ENCODE peak calls at places on chromosomes 1 and 21, in seven cellular contexts. One of them, this sample, is unnamed.
A peak's percentile ranks its signal among the peaks of the same experiment; 100 is the strongest.

GRCh38 chr21:35503646-35504045 is 454.5 kb upstream of the RUNX1 start:
- DNase-seq in NAMALWA: no peak
- DNase-seq in T-helper 9 cell: no peak
- DNase-seq in WTC11: no peak
- DNase-seq in LoVo: no peak
- DNase-seq in midbrain: no peak
- DNase-seq in stimulated activated CD8-positive, alpha-beta memory T cell treated with anti-CD3 and anti-CD28 coated beads, Interleukin-4, amount 100 ng/mL, for 24 hours: no peak
- DNase-seq in this sample: no peak

GRCh38 chr1:150161747-150162581 is 12.2 kb downstream of the PLEKHO1 start:
- DNase-seq in NAMALWA: peak; percentile 73
- DNase-seq in T-helper 9 cell: no peak
- DNase-seq in WTC11: no peak
- DNase-seq in LoVo: no peak
- DNase-seq in midbrain: no peak
- DNase-seq in stimulated activated CD8-positive, alpha-beta memory T cell treated with anti-CD3 and anti-CD28 coated beads, Interleukin-4, amount 100 ng/mL, for 24 hours: no peak
- DNase-seq in this sample: no peak

GRCh38 chr1:172255223-172255560 is 165.3 kb upstream of the C1orf105 start:
- DNase-seq in NAMALWA: peak; percentile 9
- DNase-seq in T-helper 9 cell: no peak
- DNase-seq in WTC11: no peak
- DNase-seq in LoVo: peak; percentile 41
- DNase-seq in midbrain: no peak
- DNase-seq in stimulated activated CD8-positive, alpha-beta memory T cell treated with anti-CD3 and anti-CD28 coated beads, Interleukin-4, amount 100 ng/mL, for 24 hours: no peak
- DNase-seq in this sample: no peak

GRCh38 chr21:36866419-36866818 is 100.0 kb downstream of the HLCS start:
- DNase-seq in NAMALWA: no peak
- DNase-seq in T-helper 9 cell: no peak
- DNase-seq in WTC11: no peak
- DNase-seq in LoVo: no peak
- DNase-seq in midbrain: no peak
- DNase-seq in stimulated activated CD8-positive, alpha-beta memory T cell treated with anti-CD3 and anti-CD28 coated beads, Interleukin-4, amount 100 ng/mL, for 24 hours: no peak
- DNase-seq in this sample: no peak

GRCh38 chr1:60283690-60284089 is 210.1 kb upstream of the C1orf87 start:
- DNase-seq in NAMALWA: no peak
- DNase-seq in T-helper 9 cell: no peak
- DNase-seq in WTC11: no peak
- DNase-seq in LoVo: no peak
- DNase-seq in midbrain: no peak
- DNase-seq in stimulated activated CD8-positive, alpha-beta memory T cell treated with anti-CD3 and anti-CD28 coated beads, Interleukin-4, amount 100 ng/mL, for 24 hours: no peak
- DNase-seq in this sample: no peak

GRCh38 chr1:185398022-185398421 is 81.0 kb upstream of the IVNS1ABP start:
- DNase-seq in NAMALWA: no peak
- DNase-seq in T-helper 9 cell: no peak
- DNase-seq in WTC11: no peak
- DNase-seq in LoVo: no peak
- DNase-seq in midbrain: no peak
- DNase-seq in stimulated activated CD8-positive, alpha-beta memory T cell treated with anti-CD3 and anti-CD28 coated beads, Interleukin-4, amount 100 ng/mL, for 24 hours: no peak
- DNase-seq in this sample: no peak

GRCh38 chr1:4587721-4588120 is 66.7 kb upstream of the AJAP1 start:
- DNase-seq in NAMALWA: no peak
- DNase-seq in T-helper 9 cell: no peak
- DNase-seq in WTC11: no peak
- DNase-seq in LoVo: no peak
- DNase-seq in midbrain: no peak
- DNase-seq in stimulated activated CD8-positive, alpha-beta memory T cell treated with anti-CD3 and anti-CD28 coated beads, Interleukin-4, amount 100 ng/mL, for 24 hours: no peak
- DNase-seq in this sample: no peak

GRCh38 chr1:32758795-32759430 is 56.3 kb upstream of the SYNC start:
- DNase-seq in NAMALWA: no peak
- DNase-seq in T-helper 9 cell: no peak
- DNase-seq in WTC11: no peak
- DNase-seq in LoVo: no peak
- DNase-seq in midbrain: no peak
- DNase-seq in stimulated activated CD8-positive, alpha-beta memory T cell treated with anti-CD3 and anti-CD28 coated beads, Interleukin-4, amount 100 ng/mL, for 24 hours: no peak
- DNase-seq in this sample: no peak

GRCh38 chr1:84742653-84743052 is 52.4 kb upstream of the SSX2IP start:
- DNase-seq in NAMALWA: no peak
- DNase-seq in T-helper 9 cell: no peak
- DNase-seq in WTC11: no peak
- DNase-seq in LoVo: no peak
- DNase-seq in midbrain: no peak
- DNase-seq in stimulated activated CD8-positive, alpha-beta memory T cell treated with anti-CD3 and anti-CD28 coated beads, Interleukin-4, amount 100 ng/mL, for 24 hours: no peak
- DNase-seq in this sample: no peak

GRCh38 chr1:184691719-184692324 is 62.8 kb downstream of the EDEM3 start:
- DNase-seq in NAMALWA: peak; percentile 37
- DNase-seq in T-helper 9 cell: no peak
- DNase-seq in WTC11: no peak
- DNase-seq in LoVo: peak; percentile 43
- DNase-seq in midbrain: peak; percentile 65
- DNase-seq in stimulated activated CD8-positive, alpha-beta memory T cell treated with anti-CD3 and anti-CD28 coated beads, Interleukin-4, amount 100 ng/mL, for 24 hours: no peak
- DNase-seq in this sample: no peak

GRCh38 chr1:97332716-97333115 is 588.1 kb downstream of the DPYD start:
- DNase-seq in NAMALWA: no peak
- DNase-seq in T-helper 9 cell: no peak
- DNase-seq in WTC11: no peak
- DNase-seq in LoVo: no peak
- DNase-seq in midbrain: no peak
- DNase-seq in stimulated activated CD8-positive, alpha-beta memory T cell treated with anti-CD3 and anti-CD28 coated beads, Interleukin-4, amount 100 ng/mL, for 24 hours: no peak
- DNase-seq in this sample: no peak

GRCh38 chr1:159922499-159923202 is 2.7 kb downstream of the TAGLN2 start:
- DNase-seq in NAMALWA: no peak
- DNase-seq in T-helper 9 cell: no peak
- DNase-seq in WTC11: no peak
- DNase-seq in LoVo: no peak
- DNase-seq in midbrain: no peak
- DNase-seq in stimulated activated CD8-positive, alpha-beta memory T cell treated with anti-CD3 and anti-CD28 coated beads, Interleukin-4, amount 100 ng/mL, for 24 hours: no peak
- DNase-seq in this sample: no peak

GRCh38 chr1:25863486-25864262 is 4.4 kb upstream of the AUNIP start:
- DNase-seq in NAMALWA: no peak
- DNase-seq in T-helper 9 cell: no peak
- DNase-seq in WTC11: no peak
- DNase-seq in LoVo: no peak
- DNase-seq in midbrain: no peak
- DNase-seq in stimulated activated CD8-positive, alpha-beta memory T cell treated with anti-CD3 and anti-CD28 coated beads, Interleukin-4, amount 100 ng/mL, for 24 hours: no peak
- DNase-seq in this sample: no peak

GRCh38 chr21:44889625-44890337 is 16.3 kb upstream of the PTTG1IP start:
- DNase-seq in NAMALWA: no peak
- DNase-seq in T-helper 9 cell: no peak
- DNase-seq in WTC11: no peak
- DNase-seq in LoVo: no peak
- DNase-seq in midbrain: no peak
- DNase-seq in stimulated activated CD8-positive, alpha-beta memory T cell treated with anti-CD3 and anti-CD28 coated beads, Interleukin-4, amount 100 ng/mL, for 24 hours: no peak
- DNase-seq in this sample: no peak

GRCh38 chr1:242129103-242129502 is 130.2 kb upstream of the MAP1LC3C start:
- DNase-seq in NAMALWA: peak; percentile 41
- DNase-seq in T-helper 9 cell: no peak
- DNase-seq in WTC11: no peak
- DNase-seq in LoVo: peak; percentile 18
- DNase-seq in midbrain: peak; percentile 3
- DNase-seq in stimulated activated CD8-positive, alpha-beta memory T cell treated with anti-CD3 and anti-CD28 coated beads, Interleukin-4, amount 100 ng/mL, for 24 hours: no peak
- DNase-seq in this sample: no peak

GRCh38 chr1:229325401-229325800 is 17.4 kb downstream of the CCSAP start:
- DNase-seq in NAMALWA: no peak
- DNase-seq in T-helper 9 cell: no peak
- DNase-seq in WTC11: no peak
- DNase-seq in LoVo: no peak
- DNase-seq in midbrain: no peak
- DNase-seq in stimulated activated CD8-positive, alpha-beta memory T cell treated with anti-CD3 and anti-CD28 coated beads, Interleukin-4, amount 100 ng/mL, for 24 hours: no peak
- DNase-seq in this sample: no peak

GRCh38 chr1:8790987-8791386 is 26.5 kb downstream of the RERE start:
- DNase-seq in NAMALWA: no peak
- DNase-seq in T-helper 9 cell: no peak
- DNase-seq in WTC11: no peak
- DNase-seq in LoVo: no peak
- DNase-seq in midbrain: no peak
- DNase-seq in stimulated activated CD8-positive, alpha-beta memory T cell treated with anti-CD3 and anti-CD28 coated beads, Interleukin-4, amount 100 ng/mL, for 24 hours: no peak
- DNase-seq in this sample: no peak

GRCh38 chr1:111769517-111770146 is 13.9 kb downstream of the DDX20 start:
- DNase-seq in NAMALWA: peak; percentile 85
- DNase-seq in T-helper 9 cell: peak; percentile 39
- DNase-seq in WTC11: no peak
- DNase-seq in LoVo: peak; percentile 45
- DNase-seq in midbrain: peak; percentile 64
- DNase-seq in stimulated activated CD8-positive, alpha-beta memory T cell treated with anti-CD3 and anti-CD28 coated beads, Interleukin-4, amount 100 ng/mL, for 24 hours: peak; percentile 11
- DNase-seq in this sample: no peak

GRCh38 chr21:36704958-36705678 is 6.2 kb downstream of the SIM2 start:
- DNase-seq in NAMALWA: no peak
- DNase-seq in T-helper 9 cell: no peak
- DNase-seq in WTC11: no peak
- DNase-seq in LoVo: no peak
- DNase-seq in midbrain: no peak
- DNase-seq in stimulated activated CD8-positive, alpha-beta memory T cell treated with anti-CD3 and anti-CD28 coated beads, Interleukin-4, amount 100 ng/mL, for 24 hours: no peak
- DNase-seq in this sample: no peak

GRCh38 chr1:27102707-27103468 is 52.0 kb downstream of the SLC9A1 start:
- DNase-seq in NAMALWA: peak; percentile 79
- DNase-seq in T-helper 9 cell: peak; percentile 79
- DNase-seq in WTC11: peak; percentile 95
- DNase-seq in LoVo: peak; percentile 51
- DNase-seq in midbrain: peak; percentile 77
- DNase-seq in stimulated activated CD8-positive, alpha-beta memory T cell treated with anti-CD3 and anti-CD28 coated beads, Interleukin-4, amount 100 ng/mL, for 24 hours: peak; percentile 66
- DNase-seq in this sample: peak; percentile 68

GRCh38 chr1:57017717-57018116 is 51.9 kb upstream of the C8B start:
- DNase-seq in NAMALWA: peak; percentile 46
- DNase-seq in T-helper 9 cell: no peak
- DNase-seq in WTC11: peak; percentile 59
- DNase-seq in LoVo: no peak
- DNase-seq in midbrain: no peak
- DNase-seq in stimulated activated CD8-positive, alpha-beta memory T cell treated with anti-CD3 and anti-CD28 coated beads, Interleukin-4, amount 100 ng/mL, for 24 hours: no peak
- DNase-seq in this sample: no peak

GRCh38 chr1:7039590-7039989 is 254.3 kb downstream of the CAMTA1 start:
- DNase-seq in NAMALWA: no peak
- DNase-seq in T-helper 9 cell: no peak
- DNase-seq in WTC11: no peak
- DNase-seq in LoVo: no peak
- DNase-seq in midbrain: no peak
- DNase-seq in stimulated activated CD8-positive, alpha-beta memory T cell treated with anti-CD3 and anti-CD28 coated beads, Interleukin-4, amount 100 ng/mL, for 24 hours: no peak
- DNase-seq in this sample: no peak

GRCh38 chr1:2848006-2848670 is 46.6 kb upstream of the TTC34 start:
- DNase-seq in NAMALWA: no peak
- DNase-seq in T-helper 9 cell: no peak
- DNase-seq in WTC11: no peak
- DNase-seq in LoVo: no peak
- DNase-seq in midbrain: no peak
- DNase-seq in stimulated activated CD8-positive, alpha-beta memory T cell treated with anti-CD3 and anti-CD28 coated beads, Interleukin-4, amount 100 ng/mL, for 24 hours: no peak
- DNase-seq in this sample: no peak

GRCh38 chr1:24705260-24706073 is 39.8 kb upstream of the CLIC4 start:
- DNase-seq in NAMALWA: peak; percentile 51
- DNase-seq in T-helper 9 cell: no peak
- DNase-seq in WTC11: peak; percentile 85
- DNase-seq in LoVo: peak; percentile 75
- DNase-seq in midbrain: peak; percentile 82
- DNase-seq in stimulated activated CD8-positive, alpha-beta memory T cell treated with anti-CD3 and anti-CD28 coated beads, Interleukin-4, amount 100 ng/mL, for 24 hours: no peak
- DNase-seq in this sample: no peak

GRCh38 chr1:202571719-202572339 is 138.4 kb downstream of the SYT2 start:
- DNase-seq in NAMALWA: peak; percentile 68
- DNase-seq in T-helper 9 cell: no peak
- DNase-seq in WTC11: peak; percentile 44
- DNase-seq in LoVo: peak; percentile 33
- DNase-seq in midbrain: peak; percentile 47
- DNase-seq in stimulated activated CD8-positive, alpha-beta memory T cell treated with anti-CD3 and anti-CD28 coated beads, Interleukin-4, amount 100 ng/mL, for 24 hours: no peak
- DNase-seq in this sample: no peak

GRCh38 chr1:193753038-193753756 is 566.8 kb upstream of the B3GALT2 start:
- DNase-seq in NAMALWA: no peak
- DNase-seq in T-helper 9 cell: no peak
- DNase-seq in WTC11: no peak
- DNase-seq in LoVo: no peak
- DNase-seq in midbrain: no peak
- DNase-seq in stimulated activated CD8-positive, alpha-beta memory T cell treated with anti-CD3 and anti-CD28 coated beads, Interleukin-4, amount 100 ng/mL, for 24 hours: no peak
- DNase-seq in this sample: no peak

GRCh38 chr1:38037481-38037939 is 9.1 kb downstream of the POU3F1 start:
- DNase-seq in NAMALWA: peak; percentile 42
- DNase-seq in T-helper 9 cell: no peak
- DNase-seq in WTC11: no peak
- DNase-seq in LoVo: no peak
- DNase-seq in midbrain: no peak
- DNase-seq in stimulated activated CD8-positive, alpha-beta memory T cell treated with anti-CD3 and anti-CD28 coated beads, Interleukin-4, amount 100 ng/mL, for 24 hours: no peak
- DNase-seq in this sample: no peak

GRCh38 chr1:205172729-205173366 is 38.7 kb downstream of the DSTYK start:
- DNase-seq in NAMALWA: no peak
- DNase-seq in T-helper 9 cell: no peak
- DNase-seq in WTC11: no peak
- DNase-seq in LoVo: no peak
- DNase-seq in midbrain: no peak
- DNase-seq in stimulated activated CD8-positive, alpha-beta memory T cell treated with anti-CD3 and anti-CD28 coated beads, Interleukin-4, amount 100 ng/mL, for 24 hours: no peak
- DNase-seq in this sample: no peak

GRCh38 chr1:94416901-94417701 is 1.1 kb upstream of the ABCD3 start:
- DNase-seq in NAMALWA: no peak
- DNase-seq in T-helper 9 cell: no peak
- DNase-seq in WTC11: no peak
- DNase-seq in LoVo: peak; percentile 34
- DNase-seq in midbrain: peak; percentile 86
- DNase-seq in stimulated activated CD8-positive, alpha-beta memory T cell treated with anti-CD3 and anti-CD28 coated beads, Interleukin-4, amount 100 ng/mL, for 24 hours: no peak
- DNase-seq in this sample: no peak

GRCh38 chr21:8991088-8991907 is 1530.1 kb upstream of the TPTE start:
- DNase-seq in NAMALWA: peak; percentile 23
- DNase-seq in T-helper 9 cell: no peak
- DNase-seq in WTC11: no peak
- DNase-seq in LoVo: no peak
- DNase-seq in midbrain: no peak
- DNase-seq in stimulated activated CD8-positive, alpha-beta memory T cell treated with anti-CD3 and anti-CD28 coated beads, Interleukin-4, amount 100 ng/mL, for 24 hours: no peak
- DNase-seq in this sample: no peak

GRCh38 chr1:35876988-35877387 is 6.0 kb upstream of the AGO1 start:
- DNase-seq in NAMALWA: peak; percentile 35
- DNase-seq in T-helper 9 cell: no peak
- DNase-seq in WTC11: peak; percentile 57
- DNase-seq in LoVo: no peak
- DNase-seq in midbrain: no peak
- DNase-seq in stimulated activated CD8-positive, alpha-beta memory T cell treated with anti-CD3 and anti-CD28 coated beads, Interleukin-4, amount 100 ng/mL, for 24 hours: no peak
- DNase-seq in this sample: no peak

This sample was measured in mesothelial cell of epicardium.